ENCODE peak calls at places on chromosomes 13 and 19, in six cellular contexts. One of them, this sample, is unnamed.

GRCh38 chr19:18856385-18857126 is 24.8 kb downstream of the UPF1 start:
- DNase-seq in right atrium auricular region: no peak
- DNase-seq in fibroblast of the aortic adventitia: peak
- DNase-seq in BE2C: peak
- DNase-seq in neural progenitor cell: peak
- DNase-seq in uterus: no peak
- DNase-seq in this sample: no peak

GRCh38 chr19:19628499-19629134 is 597 bp upstream of the LPAR2 start:
- DNase-seq in right atrium auricular region: no peak
- DNase-seq in fibroblast of the aortic adventitia: no peak
- DNase-seq in BE2C: no peak
- DNase-seq in neural progenitor cell: peak
- DNase-seq in uterus: no peak
- DNase-seq in this sample: peak

GRCh38 chr13:21011378-21011777 is 50.0 kb downstream of the LATS2 start:
- DNase-seq in right atrium auricular region: no peak
- DNase-seq in fibroblast of the aortic adventitia: peak
- DNase-seq in BE2C: no peak
- DNase-seq in neural progenitor cell: no peak
- DNase-seq in uterus: no peak
- DNase-seq in this sample: no peak

GRCh38 chr19:52248256-52248655 is 21.1 kb upstream of the ZNF766 start:
- DNase-seq in right atrium auricular region: no peak
- DNase-seq in fibroblast of the aortic adventitia: peak
- DNase-seq in BE2C: peak
- DNase-seq in neural progenitor cell: peak
- DNase-seq in uterus: no peak
- DNase-seq in this sample: peak

GRCh38 chr19:28377077-28377476 is 835.9 kb downstream of the UQCRFS1 start:
- DNase-seq in right atrium auricular region: no peak
- DNase-seq in fibroblast of the aortic adventitia: peak
- DNase-seq in BE2C: no peak
- DNase-seq in neural progenitor cell: peak
- DNase-seq in uterus: no peak
- DNase-seq in this sample: no peak

GRCh38 chr13:107642841-107643240 is 572.5 kb downstream of the LIG4 start:
- DNase-seq in right atrium auricular region: no peak
- DNase-seq in fibroblast of the aortic adventitia: no peak
- DNase-seq in BE2C: peak
- DNase-seq in neural progenitor cell: no peak
- DNase-seq in uterus: no peak
- DNase-seq in this sample: no peak

GRCh38 chr19:29287061-29287460 is 74.1 kb upstream of the UQCRFS1 start:
- DNase-seq in right atrium auricular region: no peak
- DNase-seq in fibroblast of the aortic adventitia: no peak
- DNase-seq in BE2C: no peak
- DNase-seq in neural progenitor cell: no peak
- DNase-seq in uterus: no peak
- DNase-seq in this sample: no peak

GRCh38 chr19:17659996-17660395 is 28.2 kb downstream of the UNC13A start:
- DNase-seq in right atrium auricular region: no peak
- DNase-seq in fibroblast of the aortic adventitia: no peak
- DNase-seq in BE2C: no peak
- DNase-seq in neural progenitor cell: no peak
- DNase-seq in uterus: no peak
- DNase-seq in this sample: no peak

GRCh38 chr19:56105090-56105701 is 15.9 kb downstream of the ZNF787 start:
- DNase-seq in right atrium auricular region: peak
- DNase-seq in fibroblast of the aortic adventitia: peak
- DNase-seq in BE2C: peak
- DNase-seq in neural progenitor cell: peak
- DNase-seq in uterus: peak
- DNase-seq in this sample: peak

GRCh38 chr13:89165685-89166084 is 1494.5 kb downstream of the SLITRK5 start:
- DNase-seq in right atrium auricular region: no peak
- DNase-seq in fibroblast of the aortic adventitia: no peak
- DNase-seq in BE2C: no peak
- DNase-seq in neural progenitor cell: no peak
- DNase-seq in uterus: no peak
- DNase-seq in this sample: no peak

GRCh38 chr19:16274466-16274865 is 50.2 kb upstream of the KLF2 start:
- DNase-seq in right atrium auricular region: no peak
- DNase-seq in fibroblast of the aortic adventitia: peak
- DNase-seq in BE2C: no peak
- DNase-seq in neural progenitor cell: no peak
- DNase-seq in uterus: peak
- DNase-seq in this sample: no peak

GRCh38 chr19:57927587-57927986 is 7.6 kb downstream of the ZNF418 start:
- DNase-seq in right atrium auricular region: no peak
- DNase-seq in fibroblast of the aortic adventitia: no peak
- DNase-seq in BE2C: no peak
- DNase-seq in neural progenitor cell: no peak
- DNase-seq in uterus: no peak
- DNase-seq in this sample: no peak

GRCh38 chr19:1027953-1028902 is 1.8 kb downstream of the CNN2 start:
- DNase-seq in right atrium auricular region: no peak
- DNase-seq in fibroblast of the aortic adventitia: peak
- DNase-seq in BE2C: peak
- DNase-seq in neural progenitor cell: peak
- DNase-seq in uterus: peak
- DNase-seq in this sample: peak

GRCh38 chr13:25879466-25879865 is 172.3 kb downstream of the SHISA2 start:
- DNase-seq in right atrium auricular region: no peak
- DNase-seq in fibroblast of the aortic adventitia: no peak
- DNase-seq in BE2C: no peak
- DNase-seq in neural progenitor cell: no peak
- DNase-seq in uterus: no peak
- DNase-seq in this sample: no peak

DNA sequence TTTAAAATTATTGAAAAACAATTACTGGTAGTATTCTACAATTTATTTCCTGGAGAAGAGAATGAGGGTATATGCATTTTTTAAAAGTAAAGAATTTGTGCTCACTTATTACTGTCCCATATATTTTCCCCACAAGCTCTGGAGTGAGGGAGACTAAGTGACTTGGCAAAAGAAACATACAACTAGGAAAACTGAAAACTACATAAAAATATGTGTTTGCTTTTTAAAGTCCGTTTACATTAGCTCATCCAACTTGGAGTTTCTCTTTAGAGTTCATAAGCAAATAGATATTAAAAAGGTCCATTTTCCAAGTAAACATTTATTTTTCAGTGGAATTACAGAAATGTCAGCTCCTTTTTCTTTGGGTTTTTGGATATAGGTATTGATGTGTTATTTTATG is 729.6 kb downstream of the EFNB2 start:
- DNase-seq in right atrium auricular region: no peak
- DNase-seq in fibroblast of the aortic adventitia: no peak
- DNase-seq in BE2C: no peak
- DNase-seq in neural progenitor cell: no peak
- DNase-seq in uterus: no peak
- DNase-seq in this sample: no peak
- H3K4me3 ChIP-seq in right atrium auricular region: no peak
- H3K4me3 ChIP-seq in fibroblast of the aortic adventitia: no peak
- H3K4me3 ChIP-seq in BE2C: no peak
- H3K4me3 ChIP-seq in neural progenitor cell: no peak
- H3K4me3 ChIP-seq in uterus: no peak
- H3K4me3 ChIP-seq in this sample: no peak

GRCh38 chr19:45952691-45953505 is 20.8 kb downstream of the NOVA2 start:
- DNase-seq in right atrium auricular region: no peak
- DNase-seq in fibroblast of the aortic adventitia: peak
- DNase-seq in BE2C: no peak
- DNase-seq in neural progenitor cell: peak
- DNase-seq in uterus: no peak
- DNase-seq in this sample: no peak
- H3K4me3 ChIP-seq in right atrium auricular region: no peak
- H3K4me3 ChIP-seq in fibroblast of the aortic adventitia: no peak
- H3K4me3 ChIP-seq in BE2C: no peak
- H3K4me3 ChIP-seq in neural progenitor cell: peak
- H3K4me3 ChIP-seq in uterus: no peak
- H3K4me3 ChIP-seq in this sample: no peak

GRCh38 chr19:49333426-49334288 is 1.5 kb upstream of the CD37 start:
- DNase-seq in right atrium auricular region: no peak
- DNase-seq in fibroblast of the aortic adventitia: no peak
- DNase-seq in BE2C: no peak
- DNase-seq in neural progenitor cell: no peak
- DNase-seq in uterus: no peak
- DNase-seq in this sample: peak
- H3K4me3 ChIP-seq in right atrium auricular region: no peak
- H3K4me3 ChIP-seq in fibroblast of the aortic adventitia: no peak
- H3K4me3 ChIP-seq in BE2C: no peak
- H3K4me3 ChIP-seq in neural progenitor cell: no peak
- H3K4me3 ChIP-seq in uterus: no peak
- H3K4me3 ChIP-seq in this sample: no peak

GRCh38 chr13:76463314-76463713 is 422.9 kb downstream of the KCTD12 start:
- DNase-seq in right atrium auricular region: no peak
- DNase-seq in fibroblast of the aortic adventitia: no peak
- DNase-seq in BE2C: no peak
- DNase-seq in neural progenitor cell: no peak
- DNase-seq in uterus: no peak
- DNase-seq in this sample: no peak

GRCh38 chr13:76462003-76462402 is 424.2 kb downstream of the KCTD12 start:
- DNase-seq in right atrium auricular region: no peak
- DNase-seq in fibroblast of the aortic adventitia: no peak
- DNase-seq in BE2C: no peak
- DNase-seq in neural progenitor cell: no peak
- DNase-seq in uterus: no peak
- DNase-seq in this sample: no peak
- H3K4me3 ChIP-seq in right atrium auricular region: no peak
- H3K4me3 ChIP-seq in fibroblast of the aortic adventitia: no peak
- H3K4me3 ChIP-seq in BE2C: no peak
- H3K4me3 ChIP-seq in neural progenitor cell: no peak
- H3K4me3 ChIP-seq in uterus: no peak
- H3K4me3 ChIP-seq in this sample: no peak

GRCh38 chr19:50817941-50818858 is 5.4 kb downstream of the KLK1 start:
- DNase-seq in right atrium auricular region: no peak
- DNase-seq in fibroblast of the aortic adventitia: no peak
- DNase-seq in BE2C: peak
- DNase-seq in neural progenitor cell: peak
- DNase-seq in uterus: no peak
- DNase-seq in this sample: peak
- H3K4me3 ChIP-seq in right atrium auricular region: no peak
- H3K4me3 ChIP-seq in fibroblast of the aortic adventitia: peak
- H3K4me3 ChIP-seq in BE2C: peak
- H3K4me3 ChIP-seq in neural progenitor cell: peak
- H3K4me3 ChIP-seq in uterus: no peak
- H3K4me3 ChIP-seq in this sample: no peak

DNA sequence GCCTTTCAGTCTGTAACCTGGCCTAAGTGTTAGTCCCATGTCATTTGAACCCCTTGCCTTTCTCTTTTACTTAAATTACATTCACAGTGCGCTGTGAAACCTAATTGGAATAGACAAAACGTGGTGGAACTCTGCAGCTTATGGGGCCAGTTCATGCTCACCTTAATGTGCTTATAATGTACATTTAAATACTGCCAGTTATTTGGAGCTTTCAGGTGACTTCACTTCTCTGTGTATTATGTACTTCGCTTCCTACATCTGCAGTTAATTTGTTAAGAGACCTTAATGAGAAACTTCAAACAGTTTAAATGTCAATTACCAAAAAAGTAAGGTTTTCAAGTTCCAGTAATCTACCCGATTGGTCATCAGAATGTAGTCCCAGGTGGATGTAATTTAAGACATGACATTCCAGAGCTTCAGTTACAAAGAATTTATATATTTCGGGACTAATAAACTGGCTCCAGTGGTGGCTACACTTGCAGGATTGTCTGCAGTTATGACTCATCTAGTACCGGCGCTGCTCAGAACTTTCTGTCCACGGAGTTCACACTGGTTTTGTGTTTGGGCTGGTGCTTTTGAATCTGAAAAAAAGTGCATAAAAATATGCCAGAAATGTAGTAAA is 125.3 kb downstream of the TM9SF2 start:
- DNase-seq in right atrium auricular region: no peak
- DNase-seq in fibroblast of the aortic adventitia: peak
- DNase-seq in BE2C: no peak
- DNase-seq in neural progenitor cell: peak
- DNase-seq in uterus: no peak
- DNase-seq in this sample: no peak
- H3K4me3 ChIP-seq in right atrium auricular region: no peak
- H3K4me3 ChIP-seq in fibroblast of the aortic adventitia: no peak
- H3K4me3 ChIP-seq in BE2C: no peak
- H3K4me3 ChIP-seq in neural progenitor cell: no peak
- H3K4me3 ChIP-seq in uterus: no peak
- H3K4me3 ChIP-seq in this sample: no peak

GRCh38 chr13:73984201-73984600 is 150.0 kb downstream of the KLF12 start:
- DNase-seq in right atrium auricular region: no peak
- DNase-seq in fibroblast of the aortic adventitia: no peak
- DNase-seq in BE2C: no peak
- DNase-seq in neural progenitor cell: no peak
- DNase-seq in uterus: no peak
- DNase-seq in this sample: no peak

GRCh38 chr13:73983109-73983508 is 151.1 kb downstream of the KLF12 start:
- DNase-seq in right atrium auricular region: no peak
- DNase-seq in fibroblast of the aortic adventitia: peak
- DNase-seq in BE2C: no peak
- DNase-seq in neural progenitor cell: no peak
- DNase-seq in uterus: no peak
- DNase-seq in this sample: no peak

GRCh38 chr13:73987618-73988017 is 146.6 kb downstream of the KLF12 start:
- DNase-seq in right atrium auricular region: no peak
- DNase-seq in fibroblast of the aortic adventitia: no peak
- DNase-seq in BE2C: no peak
- DNase-seq in neural progenitor cell: no peak
- DNase-seq in uterus: no peak
- DNase-seq in this sample: no peak

GRCh38 chr13:73984949-73985691 is 149.1 kb downstream of the KLF12 start:
- DNase-seq in right atrium auricular region: no peak
- DNase-seq in fibroblast of the aortic adventitia: no peak
- DNase-seq in BE2C: no peak
- DNase-seq in neural progenitor cell: no peak
- DNase-seq in uterus: no peak
- DNase-seq in this sample: no peak

DNA sequence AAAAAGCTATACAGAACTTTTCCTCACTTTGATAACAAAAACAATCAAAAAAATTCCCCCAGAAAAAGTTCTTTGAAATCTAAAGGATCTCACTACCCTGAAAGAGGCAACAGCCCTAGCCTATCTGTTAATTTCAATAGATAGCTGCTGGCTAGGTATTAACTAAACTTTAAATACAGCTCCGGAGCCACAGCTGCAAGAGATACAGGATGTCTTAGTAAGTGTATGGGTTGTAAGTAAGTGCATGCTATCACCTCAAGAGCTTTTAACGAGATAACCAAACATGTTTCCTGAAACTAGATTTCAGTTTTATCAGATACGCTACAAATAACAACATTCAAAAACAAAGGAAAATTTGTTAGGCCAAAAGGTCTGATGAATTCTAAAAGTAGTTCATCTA is 148.4 kb downstream of the KLF12 start:
- DNase-seq in right atrium auricular region: no peak
- DNase-seq in fibroblast of the aortic adventitia: no peak
- DNase-seq in BE2C: no peak
- DNase-seq in neural progenitor cell: no peak
- DNase-seq in uterus: no peak
- DNase-seq in this sample: no peak
- H3K4me3 ChIP-seq in right atrium auricular region: no peak
- H3K4me3 ChIP-seq in fibroblast of the aortic adventitia: no peak
- H3K4me3 ChIP-seq in BE2C: no peak
- H3K4me3 ChIP-seq in neural progenitor cell: no peak
- H3K4me3 ChIP-seq in uterus: no peak
- H3K4me3 ChIP-seq in this sample: no peak

GRCh38 chr13:47005761-47006414 is 109.0 kb upstream of the HTR2A start:
- DNase-seq in right atrium auricular region: no peak
- DNase-seq in fibroblast of the aortic adventitia: no peak
- DNase-seq in BE2C: no peak
- DNase-seq in neural progenitor cell: no peak
- DNase-seq in uterus: no peak
- DNase-seq in this sample: no peak
- H3K4me3 ChIP-seq in right atrium auricular region: no peak
- H3K4me3 ChIP-seq in fibroblast of the aortic adventitia: no peak
- H3K4me3 ChIP-seq in BE2C: no peak
- H3K4me3 ChIP-seq in neural progenitor cell: no peak
- H3K4me3 ChIP-seq in uterus: no peak
- H3K4me3 ChIP-seq in this sample: no peak

GRCh38 chr19:9757544-9758501 is 10.7 kb downstream of the ZNF846 start:
- DNase-seq in right atrium auricular region: no peak
- DNase-seq in fibroblast of the aortic adventitia: no peak
- DNase-seq in BE2C: no peak
- DNase-seq in neural progenitor cell: no peak
- DNase-seq in uterus: no peak
- DNase-seq in this sample: no peak
- H3K4me3 ChIP-seq in right atrium auricular region: no peak
- H3K4me3 ChIP-seq in fibroblast of the aortic adventitia: no peak
- H3K4me3 ChIP-seq in BE2C: no peak
- H3K4me3 ChIP-seq in neural progenitor cell: no peak
- H3K4me3 ChIP-seq in uterus: no peak
- H3K4me3 ChIP-seq in this sample: no peak

This sample was measured in mucosa of descending colon.